ENCODE peak calls at places on chromosomes 13 and 19, in nine cellular contexts. O is HAP-1; I is uterus; N is mucosa of descending colon; A is A549; B is upper lobe of right lung; C is adipocyte; U is lung; X is effector memory CD4-positive, alpha-beta T cell. Z is an unnamed sample.
A peak's percentile ranks its signal among the peaks of the same experiment; 100 is the strongest.

GRCh38 chr19:11375143-11375948 is 880 bp downstream of the SWSAP1 start:
- DNase-seq in B (peak; percentile 87), A (no peak), O (peak; percentile 79), N (peak; percentile 90), U (peak; percentile 65), C (no peak), I (peak; percentile 64), X (peak; percentile 65), Z (peak; percentile 59)

GRCh38 chr19:55178781-55179569 is 1.1 kb downstream of the SYT5 start:
- DNase-seq in U (no peak), N (peak; percentile 87), I (peak; percentile 34), O (peak; percentile 87), X (peak; percentile 92), C (peak; percentile 76), B (peak; percentile 79), A (peak; percentile 91), Z (peak; percentile 97)

GRCh38 chr19:3224346-3225325 is at the start of gene CELF5:
- DNase-seq in C (peak; percentile 82), I (no peak), U (no peak), O (peak; percentile 77), B (peak; percentile 73), X (peak; percentile 50), A (no peak), N (no peak), Z (peak; percentile 91)

GRCh38 chr13:91647361-91647970 is 249.0 kb downstream of the GPC5 start:
- DNase-seq in C (no peak), I (no peak), X (no peak), A (peak; percentile 27), O (peak; percentile 71), N (no peak), B (no peak), U (no peak), Z (peak; percentile 60)

GRCh38 chr13:106182404-106182803 is 353.1 kb downstream of the EFNB2 start:
- DNase-seq in U (no peak), X (no peak), N (no peak), C (peak; percentile 70), O (no peak), B (no peak), A (peak; percentile 4), I (no peak), Z (no peak)

GRCh38 chr19:7915250-7916136 is 863 bp downstream of the TGFBR3L start:
- DNase-seq in U (no peak), N (no peak), X (no peak), B (peak; percentile 46), I (peak; percentile 12), C (no peak), A (no peak), O (no peak), Z (no peak)

GRCh38 chr19:48351341-48351752 is 12.4 kb downstream of the TMEM143 start:
- DNase-seq in I (peak; percentile 39), N (peak; percentile 79), B (peak; percentile 91), U (peak; percentile 78), C (peak; percentile 66), O (peak; percentile 91), X (peak; percentile 66), A (peak; percentile 82), Z (peak; percentile 81)

GRCh38 chr19:55224038-55224665 is 4.4 kb downstream of the TMEM86B start:
- DNase-seq in A (no peak), N (no peak), O (no peak), U (no peak), X (no peak), I (no peak), B (peak; percentile 53), C (no peak), Z (no peak)

GRCh38 chr13:101661839-101662238 is 209.4 kb downstream of the ITGBL1 start:
- DNase-seq in O (no peak), C (no peak), N (no peak), A (no peak), I (no peak), U (no peak), B (no peak), X (no peak), Z (peak; percentile 8)

GRCh38 chr19:48258350-48258749 is 2.6 kb upstream of the CARD8 start:
- DNase-seq in U (no peak), C (no peak), O (no peak), A (no peak), X (peak; percentile 13), B (no peak), N (no peak), I (no peak), Z (no peak)

GRCh38 chr13:36151591-36151990 is 20.4 kb upstream of the DCLK1 start:
- DNase-seq in U (no peak), X (no peak), A (no peak), C (no peak), N (no peak), I (no peak), B (no peak), O (no peak), Z (no peak)

GRCh38 chr13:48004201-48004600 is 3.1 kb upstream of the SUCLA2 start:
- DNase-seq in C (no peak), I (no peak), O (no peak), N (no peak), X (no peak), B (no peak), U (no peak), A (no peak), Z (no peak)

GRCh38 chr13:78589206-78589605 is 14.1 kb downstream of the POU4F1 start:
- DNase-seq in O (peak; percentile 82), I (no peak), X (no peak), B (no peak), N (no peak), C (no peak), U (no peak), A (no peak), Z (peak; percentile 90)

GRCh38 chr13:36986462-36987240 is 12.5 kb downstream of the ALG5 start:
- DNase-seq in N (no peak), X (no peak), U (no peak), O (no peak), I (no peak), A (no peak), C (no peak), B (no peak), Z (no peak)

GRCh38 chr19:19211499-19212432 is at the start of gene NCAN:
- DNase-seq in U (no peak), B (no peak), I (no peak), O (no peak), N (no peak), X (no peak), A (no peak), C (no peak), Z (peak; percentile 90)

GRCh38 chr13:77176350-77176749 is 149.4 kb upstream of the FBXL3 start:
- DNase-seq in B (no peak), X (no peak), I (no peak), C (peak; percentile 36), N (no peak), A (no peak), U (no peak), O (no peak), Z (no peak)

GRCh38 chr19:13103961-13104847 is 1.5 kb upstream of the LYL1 start:
- DNase-seq in I (peak; percentile 67), U (peak; percentile 60), C (peak; percentile 33), A (no peak), B (peak; percentile 83), O (peak; percentile 75), X (peak; percentile 57), N (peak; percentile 92), Z (peak; percentile 64)

GRCh38 chr13:39047560-39047959 is 9.3 kb downstream of the NHLRC3 start:
- DNase-seq in N (no peak), A (no peak), B (no peak), C (no peak), U (no peak), I (no peak), O (peak; percentile 24), X (no peak), Z (peak; percentile 42)

GRCh38 chr19:2047449-2048103 is 3.5 kb downstream of the MKNK2 start:
- DNase-seq in X (no peak), I (peak; percentile 68), A (peak; percentile 75), U (no peak), C (peak; percentile 30), B (peak; percentile 89), N (peak; percentile 74), O (no peak), Z (peak; percentile 4)

GRCh38 chr19:2048104-2048958 is 2.7 kb downstream of the MKNK2 start:
- DNase-seq in X (no peak), A (no peak), N (peak; percentile 63), O (no peak), C (no peak), U (no peak), B (no peak), I (no peak), Z (no peak)

GRCh38 chr19:2049741-2050348 is 1.2 kb downstream of the MKNK2 start:
- DNase-seq in U (peak; percentile 90), B (peak; percentile 94), C (peak; percentile 72), N (peak; percentile 92), I (peak; percentile 81), A (peak; percentile 76), O (peak; percentile 67), X (peak; percentile 45), Z (peak; percentile 60)

GRCh38 chr19:2050349-2050990 is 574 bp downstream of the MKNK2 start:
- DNase-seq in X (no peak), N (peak; percentile 77), A (no peak), U (no peak), C (no peak), I (no peak), B (no peak), O (no peak), Z (peak; percentile 64)

GRCh38 chr19:2048959-2049740 is 1.9 kb downstream of the MKNK2 start:
- DNase-seq in U (no peak), N (peak; percentile 73), I (no peak), C (no peak), O (no peak), X (no peak), B (peak; percentile 77), A (no peak), Z (peak; percentile 24)
- H3K4me1 ChIP-seq in U (peaks cover 63% of the 10 kb centered on the region), N (peaks cover 65% of the 10 kb centered on the region), I (peaks cover 8% of the 10 kb centered on the region), C (peaks cover 56% of the 10 kb centered on the region), O (peaks cover 6% of the 10 kb centered on the region), X (peaks cover 71% of the 10 kb centered on the region), B (peaks cover 73% of the 10 kb centered on the region), A (peaks cover 64% of the 10 kb centered on the region), Z (no peaks in the 10 kb centered on the region)

GRCh38 chr19:41928754-41929535 is 696 bp upstream of the ERFL start:
- DNase-seq in C (no peak), U (no peak), A (peak; percentile 53), I (no peak), O (no peak), B (no peak), X (no peak), N (peak; percentile 62), Z (peak; percentile 37)
- H3K4me1 ChIP-seq in C (peaks cover 7% of the 10 kb centered on the region), U (peaks cover 2% of the 10 kb centered on the region), A (peaks cover 13% of the 10 kb centered on the region), I (no peaks in the 10 kb centered on the region), O (no peaks in the 10 kb centered on the region), B (peaks cover 12% of the 10 kb centered on the region), X (peaks cover 22% of the 10 kb centered on the region), N (peaks cover 17% of the 10 kb centered on the region), Z (peaks cover 5% of the 10 kb centered on the region)

DNA sequence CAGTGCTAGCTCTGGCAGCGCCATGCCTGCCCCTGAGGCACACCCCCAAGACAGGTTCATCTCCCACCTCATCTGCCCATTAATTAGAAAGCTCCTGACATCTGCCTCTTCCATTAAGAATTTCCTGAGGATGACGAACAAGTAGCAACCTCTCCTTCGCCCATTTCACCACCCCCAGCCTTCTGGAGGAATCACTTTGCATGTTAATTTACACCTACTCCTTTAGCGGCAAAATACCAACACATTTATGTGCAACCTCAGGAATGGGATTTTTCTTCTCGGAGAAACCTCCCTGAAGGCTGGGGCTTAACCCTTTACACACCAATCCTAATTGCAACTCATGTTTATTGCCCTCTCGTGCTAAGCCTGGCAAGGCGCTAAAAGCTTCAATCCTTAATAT is 13.8 kb downstream of the SLC7A1 start:
- DNase-seq in A (no peak), O (no peak), N (no peak), C (no peak), B (no peak), I (no peak), X (no peak), U (no peak), Z (no peak)
- H3K4me1 ChIP-seq in A (peaks cover 19% of the 10 kb centered on the region), O (peaks cover 6% of the 10 kb centered on the region), N (no peaks in the 10 kb centered on the region), C (peaks cover 58% of the 10 kb centered on the region), B (no peaks in the 10 kb centered on the region), I (no peaks in the 10 kb centered on the region), X (no peaks in the 10 kb centered on the region), U (no peaks in the 10 kb centered on the region), Z (peaks cover 12% of the 10 kb centered on the region)

GRCh38 chr13:113210834-113211233 is 1.4 kb downstream of the CUL4A start:
- DNase-seq in B (no peak), O (no peak), I (no peak), X (no peak), C (no peak), U (no peak), N (no peak), A (no peak), Z (no peak)
- H3K4me1 ChIP-seq in B (peaks cover 39% of the 10 kb centered on the region), O (peaks cover 14% of the 10 kb centered on the region), I (peaks cover 5% of the 10 kb centered on the region), X (peaks cover 29% of the 10 kb centered on the region), C (peaks cover 34% of the 10 kb centered on the region), U (peaks cover 14% of the 10 kb centered on the region), N (peaks cover 20% of the 10 kb centered on the region), A (peaks cover 35% of the 10 kb centered on the region), Z (peaks cover 18% of the 10 kb centered on the region)

Z was measured in neural progenitor cell.